ENCODE peak calls at places on chromosomes 3 and 15, in four cellular contexts. One of them, this sample, is unnamed.

GRCh38 chr3:57423335-57423734 is 120.8 kb downstream of the DNAH12 start:
- DNase-seq in H1: no peak
- DNase-seq in HepG2: no peak
- DNase-seq in GM12878: no peak
- DNase-seq in this sample: peak; percentile 32

GRCh38 chr3:57852896-57853295 is 96.8 kb downstream of the SLMAP start:
- DNase-seq in HepG2: peak; percentile 9
- DNase-seq in H1: no peak
- DNase-seq in GM12878: no peak
- DNase-seq in this sample: no peak

GRCh38 chr3:190847423-190847822 is 15.1 kb downstream of the GMNC start:
- DNase-seq in H1: no peak
- DNase-seq in GM12878: no peak
- DNase-seq in HepG2: no peak
- DNase-seq in this sample: no peak

GRCh38 chr15:60994842-60995495 is 234.1 kb downstream of the RORA start:
- DNase-seq in GM12878: no peak
- DNase-seq in H1: no peak
- DNase-seq in HepG2: no peak
- DNase-seq in this sample: no peak

GRCh38 chr15:89450076-89451006 is 46.0 kb downstream of the RHCG start:
- DNase-seq in H1: no peak
- DNase-seq in HepG2: no peak
- DNase-seq in GM12878: no peak
- DNase-seq in this sample: no peak

GRCh38 chr3:146646251-146646650 is 41.1 kb upstream of the PLSCR5 start:
- DNase-seq in HepG2: no peak
- DNase-seq in GM12878: no peak
- DNase-seq in H1: no peak
- DNase-seq in this sample: no peak

GRCh38 chr3:87126321-87126720 is 100.8 kb upstream of the CHMP2B start:
- DNase-seq in GM12878: no peak
- DNase-seq in HepG2: no peak
- DNase-seq in H1: no peak
- DNase-seq in this sample: no peak

GRCh38 chr3:36446230-36446629 is 65.9 kb downstream of the STAC start:
- DNase-seq in H1: no peak
- DNase-seq in HepG2: no peak
- DNase-seq in GM12878: no peak
- DNase-seq in this sample: no peak

GRCh38 chr3:114424337-114424736 is 130.5 kb downstream of the TIGIT start:
- DNase-seq in GM12878: no peak
- DNase-seq in HepG2: no peak
- DNase-seq in H1: no peak
- DNase-seq in this sample: no peak

GRCh38 chr3:130528120-130528519 is 11.1 kb downstream of the COL6A6 start:
- DNase-seq in H1: no peak
- DNase-seq in GM12878: no peak
- DNase-seq in HepG2: no peak
- DNase-seq in this sample: no peak

GRCh38 chr3:142148871-142149860 is at the start of gene TFDP2:
- DNase-seq in H1: peak; percentile 75
- DNase-seq in GM12878: peak; percentile 27
- DNase-seq in HepG2: peak; percentile 78
- DNase-seq in this sample: peak; percentile 84

GRCh38 chr3:146559388-146559787 is 15.0 kb upstream of the PLSCR1 start:
- DNase-seq in GM12878: no peak
- DNase-seq in HepG2: no peak
- DNase-seq in H1: no peak
- DNase-seq in this sample: no peak

GRCh38 chr3:123459867-123460266 is 11.0 kb upstream of the ADCY5 start:
- DNase-seq in GM12878: no peak
- DNase-seq in HepG2: no peak
- DNase-seq in H1: no peak
- DNase-seq in this sample: no peak

GRCh38 chr3:50068134-50068533 is 20.6 kb upstream of the RBM5 start:
- DNase-seq in HepG2: no peak
- DNase-seq in GM12878: no peak
- DNase-seq in H1: no peak
- DNase-seq in this sample: no peak

GRCh38 chr15:85707519-85708338 is 87.0 kb downstream of the KLHL25 start:
- DNase-seq in GM12878: no peak
- DNase-seq in HepG2: peak; percentile 93
- DNase-seq in H1: no peak
- DNase-seq in this sample: no peak

GRCh38 chr15:90949979-90950675 is 4.6 kb upstream of the RCCD1 start:
- DNase-seq in HepG2: no peak
- DNase-seq in H1: no peak
- DNase-seq in GM12878: no peak
- DNase-seq in this sample: no peak

GRCh38 chr3:194731496-194732073 is 45.9 kb downstream of the FAM43A start:
- DNase-seq in H1: no peak
- DNase-seq in GM12878: no peak
- DNase-seq in HepG2: no peak
- DNase-seq in this sample: no peak
- H3K4me3 ChIP-seq in H1: no peak overlapping the region
- H3K4me3 ChIP-seq in GM12878: no peak overlapping the region
- H3K4me3 ChIP-seq in HepG2: no peak overlapping the region
- H3K4me3 ChIP-seq in this sample: no peak overlapping the region

GRCh38 chr3:72120039-72120438 is 335.1 kb upstream of the PROK2 start:
- DNase-seq in H1: no peak
- DNase-seq in HepG2: no peak
- DNase-seq in GM12878: no peak
- DNase-seq in this sample: no peak

GRCh38 chr3:72127843-72128242 is 342.9 kb upstream of the PROK2 start:
- DNase-seq in GM12878: no peak
- DNase-seq in H1: no peak
- DNase-seq in HepG2: no peak
- DNase-seq in this sample: no peak

GRCh38 chr3:72120806-72121778 is 336.1 kb upstream of the PROK2 start:
- DNase-seq in H1: no peak
- DNase-seq in GM12878: peak; percentile 16
- DNase-seq in HepG2: no peak
- DNase-seq in this sample: no peak

GRCh38 chr3:72127213-72127612 is 342.3 kb upstream of the PROK2 start:
- DNase-seq in GM12878: no peak
- DNase-seq in HepG2: no peak
- DNase-seq in H1: no peak
- DNase-seq in this sample: no peak

DNA sequence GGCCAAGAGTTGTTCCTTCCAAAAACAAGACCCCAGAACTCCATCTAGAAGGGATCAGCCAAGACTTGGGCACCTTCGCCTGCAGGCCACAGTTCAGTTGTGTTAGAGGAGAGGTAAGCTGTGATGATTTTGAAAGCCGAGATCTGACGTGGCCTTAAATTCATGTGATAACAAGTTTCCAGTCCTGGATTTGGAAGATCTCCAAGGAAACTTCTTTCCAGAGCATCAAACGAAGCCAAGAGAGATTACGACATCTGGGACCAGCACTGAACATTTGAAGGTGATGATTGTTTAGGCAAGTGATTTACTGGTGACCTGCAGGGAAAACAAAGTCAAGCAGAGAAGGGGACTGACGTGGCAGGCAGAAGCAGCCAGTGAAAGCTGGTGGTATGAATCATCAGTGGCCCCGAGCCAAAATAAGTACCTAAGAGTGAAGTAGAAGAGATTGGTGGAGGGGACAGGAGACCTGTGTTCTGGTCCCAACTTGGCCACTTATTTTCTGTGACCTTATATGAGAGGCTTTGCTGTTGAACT is 339.0 kb upstream of the PROK2 start:
- DNase-seq in H1: no peak
- DNase-seq in HepG2: peak; percentile 21
- DNase-seq in GM12878: peak; percentile 19
- DNase-seq in this sample: no peak
- TF ChIP-seq SUZ12 in H1: no peak
- TF ChIP-seq SUZ12 in HepG2: no peak
- TF ChIP-seq SUZ12 in GM12878: no peak
- TF ChIP-seq SUZ12 in this sample: no peak

GRCh38 chr3:14403636-14404395 is 1.4 kb downstream of the SLC6A6 start:
- DNase-seq in HepG2: peak; percentile 27
- DNase-seq in GM12878: no peak
- DNase-seq in H1: no peak
- DNase-seq in this sample: no peak
- H3K36me3 ChIP-seq in HepG2: peaks cover 5% of the 10 kb centered on the region
- H3K36me3 ChIP-seq in GM12878: no peaks in the 10 kb centered on the region
- H3K36me3 ChIP-seq in H1: no peaks in the 10 kb centered on the region
- H3K36me3 ChIP-seq in this sample: peaks cover 43% of the 10 kb centered on the region

GRCh38 chr3:127573916-127574315 is 16.6 kb downstream of the TPRA1 start:
- DNase-seq in H1: no peak
- DNase-seq in GM12878: no peak
- DNase-seq in HepG2: no peak
- DNase-seq in this sample: no peak
- H3K4me3 ChIP-seq in H1: no peak overlapping the region
- H3K4me3 ChIP-seq in GM12878: no peak overlapping the region
- H3K4me3 ChIP-seq in HepG2: no peak overlapping the region
- H3K4me3 ChIP-seq in this sample: no peak overlapping the region

GRCh38 chr15:99172989-99173388 is 68.1 kb downstream of the SYNM start:
- DNase-seq in HepG2: peak; percentile 28
- DNase-seq in GM12878: no peak
- DNase-seq in H1: no peak
- DNase-seq in this sample: no peak
- TF ChIP-seq SUZ12 in HepG2: no peak
- TF ChIP-seq SUZ12 in GM12878: no peak
- TF ChIP-seq SUZ12 in H1: no peak
- TF ChIP-seq SUZ12 in this sample: no peak

GRCh38 chr3:170090601-170090981 is 52.8 kb downstream of the GPR160 start:
- DNase-seq in GM12878: no peak
- DNase-seq in H1: no peak
- DNase-seq in HepG2: no peak
- DNase-seq in this sample: no peak
- H3K36me3 ChIP-seq in GM12878: no peaks in the 10 kb centered on the region
- H3K36me3 ChIP-seq in H1: peaks cover 27% of the 10 kb centered on the region
- H3K36me3 ChIP-seq in HepG2: peaks cover 25% of the 10 kb centered on the region
- H3K36me3 ChIP-seq in this sample: peaks cover 42% of the 10 kb centered on the region

This sample was measured in NT2/D1.